ENCODE peak calls at places on chromosomes 11 and 22, in six cellular contexts. I is transverse colon, V is lung, E is heart right ventricle, N is testis, B is endothelial cell of umbilical vein. J is an unnamed sample.

GRCh38 chr22:50148991-50149721 is 21.4 kb upstream of the PANX2 start:
- DNase-seq in N (peak; percentile 48), B (peak; percentile 58), E (no peak), V (peak; percentile 67), I (peak; percentile 73), J (peak; percentile 20)

GRCh38 chr11:126716456-126717083 is 284.0 kb downstream of the KIRREL3 start:
- DNase-seq in V (peak; percentile 41), E (peak; percentile 17), N (peak; percentile 73), I (peak; percentile 55), B (no peak), J (peak; percentile 19)

GRCh38 chr11:10381730-10382129 is 73.3 kb upstream of the AMPD3 start:
- DNase-seq in E (no peak), I (no peak), B (no peak), N (no peak), V (no peak), J (peak; percentile 74)

GRCh38 chr11:1738380-1738779 is 12.0 kb downstream of the IFITM10 start:
- DNase-seq in E (no peak), I (no peak), V (no peak), N (no peak), B (no peak), J (no peak)

GRCh38 chr22:31206896-31207687 is 5.0 kb upstream of the LIMK2 start:
- DNase-seq in N (no peak), E (peak; percentile 21), I (peak; percentile 76), B (no peak), V (peak; percentile 89), J (no peak)

GRCh38 chr11:61581030-61581928 is at the start of gene SYT7:
- DNase-seq in E (peak; percentile 97), N (peak; percentile 95), I (peak; percentile 97), V (peak; percentile 96), B (peak; percentile 94), J (peak; percentile 97)

GRCh38 chr11:67405196-67405567 is 1.3 kb downstream of the TBC1D10C start:
- DNase-seq in I (no peak), E (no peak), V (no peak), B (no peak), N (no peak), J (no peak)

GRCh38 chr11:130897262-130898182 is 18.8 kb downstream of the SNX19 start:
- DNase-seq in E (peak; percentile 85), B (peak; percentile 95), N (peak; percentile 76), I (peak; percentile 57), V (peak; percentile 66), J (peak; percentile 99)

GRCh38 chr11:57468276-57468675 is 7.9 kb downstream of the RTN4RL2 start:
- DNase-seq in E (no peak), B (no peak), I (no peak), V (no peak), N (no peak), J (no peak)

GRCh38 chr22:44705022-44705297 is 3.0 kb downstream of the PRR5 start:
- DNase-seq in B (no peak), V (no peak), N (no peak), E (no peak), I (no peak), J (no peak)

GRCh38 chr11:72599325-72600117 is 74.7 kb downstream of the PDE2A start:
- DNase-seq in I (no peak), V (no peak), B (no peak), E (no peak), N (no peak), J (no peak)

GRCh38 chr11:47099213-47099917 is 77.3 kb downstream of the ARFGAP2 start:
- DNase-seq in I (no peak), N (no peak), V (no peak), B (peak; percentile 64), E (no peak), J (peak; percentile 32)

GRCh38 chr22:39983346-39983745 is 11.4 kb upstream of the FAM83F start:
- DNase-seq in I (no peak), E (no peak), B (no peak), N (no peak), V (no peak), J (no peak)

GRCh38 chr22:30609260-30610185 is 2.5 kb downstream of the TCN2 start:
- DNase-seq in N (peak; percentile 30), E (peak; percentile 59), B (peak; percentile 82), V (peak; percentile 48), I (peak; percentile 82), J (peak; percentile 72)

GRCh38 chr22:48888466-48889208 is 939.0 kb downstream of the BRD1 start:
- DNase-seq in B (no peak), I (no peak), E (no peak), V (no peak), N (no peak), J (no peak)

GRCh38 chr22:35620624-35621245 is 3.6 kb upstream of the MB start:
- DNase-seq in V (no peak), B (no peak), E (peak; percentile 74), I (no peak), N (no peak), J (no peak)

GRCh38 chr11:48116843-48117242 is 99.8 kb upstream of the OR4B1 start:
- DNase-seq in N (no peak), V (no peak), I (no peak), B (peak; percentile 39), E (no peak), J (no peak)

GRCh38 chr11:27040302-27041115 is at the start of gene BBOX1:
- DNase-seq in E (no peak), B (no peak), V (no peak), N (peak; percentile 35), I (no peak), J (no peak)

GRCh38 chr11:119772581-119772980 is 43.6 kb upstream of the NECTIN1 start:
- DNase-seq in I (no peak), B (no peak), V (no peak), N (no peak), E (no peak), J (no peak)

GRCh38 chr11:63998558-63999348 is 12.5 kb downstream of the OTUB1 start:
- DNase-seq in B (no peak), I (no peak), N (no peak), V (no peak), E (no peak), J (no peak)

GRCh38 chr22:41939981-41940852 is 6.7 kb downstream of the CENPM start:
- DNase-seq in I (peak; percentile 94), N (peak; percentile 38), B (no peak), E (no peak), V (peak; percentile 39), J (no peak)
- H3K4me3 ChIP-seq in I (no peak overlapping the region), N (no peak overlapping the region), B (no peak overlapping the region), E (no peak overlapping the region), V (no peak overlapping the region), J (no peak overlapping the region)

DNA sequence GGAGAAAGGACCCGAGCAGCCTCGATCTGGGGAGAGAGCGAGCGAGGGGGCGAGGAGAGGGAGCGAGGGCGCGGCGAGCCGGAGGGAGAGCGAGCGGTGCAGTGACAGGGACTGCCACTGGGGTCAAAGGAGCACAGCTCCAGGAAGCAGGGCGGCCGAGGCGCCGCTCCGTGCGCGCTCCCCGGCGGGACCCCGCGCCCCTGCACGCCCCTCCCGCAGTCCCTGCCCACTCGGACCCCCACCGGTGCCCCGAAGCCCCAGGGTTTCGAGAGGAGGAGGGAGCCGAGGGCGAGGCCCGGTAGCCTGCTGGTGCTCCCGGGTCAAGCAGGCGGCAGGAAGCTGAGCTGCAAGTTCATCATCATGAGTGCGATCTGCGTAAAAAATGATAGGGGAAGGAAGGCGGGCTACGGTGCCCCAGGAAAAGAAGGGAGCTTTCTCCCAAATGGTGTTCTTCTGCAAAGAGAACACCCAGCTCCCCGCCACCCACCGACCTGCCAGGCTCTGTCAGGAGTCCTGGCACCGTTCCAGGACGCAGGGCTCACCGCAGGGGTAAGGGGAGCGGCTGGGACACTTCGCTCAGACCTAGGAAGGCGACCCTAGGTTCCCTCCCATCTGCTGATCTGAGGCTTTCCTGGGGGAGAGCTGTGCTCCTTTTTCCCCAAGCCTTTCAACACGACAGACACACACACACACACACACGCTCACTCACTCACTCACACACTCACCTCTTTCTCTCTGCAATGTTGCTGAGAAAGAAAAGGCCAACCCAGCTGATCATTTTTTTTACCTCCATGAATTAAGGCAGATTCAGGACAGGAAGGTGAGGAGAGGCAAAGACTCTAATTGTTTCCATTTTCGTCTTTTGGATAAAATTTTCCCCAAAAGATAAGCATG is at the start of gene MPPED2:
- DNase-seq in I (peak; percentile 25), E (peak; percentile 57), V (no peak), N (peak; percentile 48), B (no peak), J (no peak)
- TF ChIP-seq CTCF in I (peak; percentile 48), E (peak; percentile 62), V (no peak), N (peak; percentile 40), B (no peak), J (no peak)

DNA sequence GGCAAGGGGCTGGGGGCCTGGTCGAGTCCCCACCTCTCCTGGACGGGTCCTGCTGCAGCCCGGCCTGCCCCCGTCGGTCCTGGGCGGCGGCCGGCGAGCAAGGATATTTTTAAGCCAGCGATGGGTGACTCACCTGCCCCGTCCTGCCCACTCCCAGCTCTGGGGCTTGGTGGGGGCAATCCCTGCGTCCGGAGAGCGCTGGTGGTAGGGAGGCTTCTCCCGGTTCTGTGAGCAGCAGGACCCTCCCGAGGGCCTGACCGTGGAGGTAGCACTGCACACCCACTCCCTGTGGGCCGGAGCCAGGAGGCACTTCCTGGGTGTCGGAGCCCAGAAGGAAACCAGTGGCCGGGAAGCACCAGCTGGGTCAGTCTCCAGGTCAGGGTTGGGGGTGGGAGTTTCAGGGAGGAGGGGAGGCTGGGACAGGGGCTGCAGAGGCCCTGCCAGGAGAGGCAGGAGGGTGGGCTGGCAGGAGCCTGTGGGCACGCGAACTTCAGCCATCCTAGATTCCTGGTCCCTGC is 467 bp downstream of the EPS8L2 start:
- DNase-seq in N (no peak), I (peak; percentile 64), E (no peak), B (no peak), V (no peak), J (peak; percentile 22)
- H3K4me3 ChIP-seq in N (peak overlapping the region; percentile 42), I (peak overlapping the region; percentile 70), E (peak overlapping the region; percentile 30), B (peak overlapping the region; percentile 26), V (peak overlapping the region; percentile 54), J (peak overlapping the region; percentile 63)

GRCh38 chr11:13102865-13103539 is 93.9 kb downstream of the RASSF10 start:
- DNase-seq in N (no peak), E (no peak), V (no peak), B (no peak), I (no peak), J (no peak)

GRCh38 chr11:13105237-13105844 is 96.2 kb downstream of the RASSF10 start:
- DNase-seq in N (no peak), B (peak; percentile 99), I (peak; percentile 22), E (peak; percentile 43), V (no peak), J (no peak)

GRCh38 chr11:13103962-13104554 is 94.9 kb downstream of the RASSF10 start:
- DNase-seq in I (no peak), V (no peak), E (no peak), N (no peak), B (no peak), J (no peak)

GRCh38 chr11:13102575-13102840 is 93.4 kb downstream of the RASSF10 start:
- DNase-seq in B (no peak), N (no peak), I (no peak), V (no peak), E (no peak), J (no peak)

DNA sequence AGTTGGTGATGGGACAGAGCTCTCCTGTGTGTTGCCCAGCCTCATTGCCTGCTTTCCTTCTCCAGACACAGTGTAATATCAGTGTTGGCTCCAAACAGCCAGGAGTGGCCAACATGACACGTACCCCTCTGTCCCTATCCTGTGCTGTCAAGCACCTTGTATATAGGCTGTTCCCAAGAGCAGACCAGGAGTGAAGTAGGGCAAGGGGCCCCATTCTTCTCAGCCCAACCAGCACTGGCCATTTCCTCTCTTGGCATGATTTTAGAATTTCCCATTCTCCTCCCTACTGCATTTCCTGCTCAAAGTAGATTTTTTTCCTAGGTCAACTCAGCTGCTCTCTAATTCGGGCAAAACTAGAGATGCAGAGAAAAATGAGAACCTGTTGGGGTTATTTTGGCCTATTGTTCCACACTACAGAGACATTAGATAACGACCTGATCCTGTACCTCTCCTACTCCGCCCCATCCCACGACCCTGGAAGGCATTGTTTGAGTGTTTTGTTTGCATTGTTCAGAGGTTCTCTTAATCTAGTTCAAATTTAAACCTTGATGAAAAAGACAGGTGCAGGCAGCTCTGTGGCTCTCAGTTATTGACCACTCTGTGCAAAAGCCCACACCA is 95.6 kb downstream of the RASSF10 start:
- DNase-seq in B (peak; percentile 88), N (no peak), E (peak; percentile 19), I (no peak), V (no peak), J (no peak)
- TF ChIP-seq CTCF in B (no peak), N (no peak), E (no peak), I (no peak), V (no peak), J (no peak)